ENCODE peak calls at places on chromosomes 1 and 21, in four cellular contexts. C is fibroblast of villous mesenchyme, P is transverse colon, T is NCI-H748 treated with DMSO at 0.1 percent for 48 hours. U is an unnamed sample.
A peak's percentile ranks its signal among the peaks of the same experiment; 100 is the strongest.

GRCh38 chr1:23392125-23392855 is 22.7 kb upstream of the ZNF436 start:
- DNase-seq in C (no peak), P (no peak), T (no peak), U (no peak)

GRCh38 chr1:91314643-91315042 is 90.0 kb downstream of the HFM1 start:
- DNase-seq in C (no peak), P (no peak), T (no peak), U (no peak)

GRCh38 chr21:32203877-32204480 is 74.9 kb downstream of the MIS18A start:
- DNase-seq in C (no peak), P (no peak), T (no peak), U (no peak)

GRCh38 chr1:110065841-110066240 is 4.6 kb downstream of the ALX3 start:
- DNase-seq in C (no peak), P (no peak), T (no peak), U (no peak)

GRCh38 chr1:56229183-56229582 is 350.2 kb downstream of the PLPP3 start:
- DNase-seq in C (peak; percentile 6), P (no peak), T (no peak), U (peak; percentile 2)

GRCh38 chr1:7552402-7552801 is 218.7 kb upstream of the VAMP3 start:
- DNase-seq in C (peak; percentile 81), P (no peak), T (no peak), U (no peak)

GRCh38 chr1:31595836-31596736 is 19.8 kb downstream of the TINAGL1 start:
- DNase-seq in C (no peak), P (no peak), T (no peak), U (no peak)

GRCh38 chr1:173507847-173508209 is 30.7 kb downstream of the PRDX6 start:
- DNase-seq in C (no peak), P (no peak), T (no peak), U (no peak)

GRCh38 chr1:234725177-234726132 is 115.5 kb upstream of the IRF2BP2 start:
- DNase-seq in C (no peak), P (no peak), T (no peak), U (no peak)

GRCh38 chr1:244242446-244242845 is 191.4 kb downstream of the ZBTB18 start:
- DNase-seq in C (no peak), P (no peak), T (no peak), U (no peak)

GRCh38 chr1:7389201-7389785 is 381.8 kb upstream of the VAMP3 start:
- DNase-seq in C (no peak), P (no peak), T (no peak), U (no peak)

GRCh38 chr1:88935522-88936222 is 44.3 kb upstream of the GTF2B start:
- DNase-seq in C (peak; percentile 40), P (no peak), T (peak; percentile 26), U (peak; percentile 14)

GRCh38 chr1:159980786-159981185 is 26.7 kb upstream of the SLAMF9 start:
- DNase-seq in C (no peak), P (no peak), T (no peak), U (no peak)

GRCh38 chr1:12634156-12634555 is 9.7 kb upstream of the AADACL4 start:
- DNase-seq in C (no peak), P (no peak), T (no peak), U (no peak)

GRCh38 chr1:5754817-5755551 is 237.2 kb downstream of the NPHP4 start:
- DNase-seq in C (no peak), P (no peak), T (no peak), U (no peak)

U was measured in H7.